ENCODE peak calls at places on chromosomes 7 and 10, in nine cellular contexts. I, R, A, J, F, D, G, M and C are unnamed samples.

GRCh38 chr10:31923389-31923788 is 5.2 kb downstream of the ARHGAP12 start:
- DNase-seq in D (no peak), R (no peak), J (no peak), M (no peak), G (no peak), A (no peak), I (no peak), F (no peak), C (no peak)

GRCh38 chr7:134782121-134782623 is 2.7 kb downstream of the CALD1 start:
- DNase-seq in A (no peak), R (peak), F (no peak), J (no peak), M (no peak), I (no peak), D (peak), G (no peak), C (no peak)

GRCh38 chr10:90777614-90778013 is 80.2 kb downstream of the HTR7 start:
- DNase-seq in F (no peak), D (peak), R (peak), A (no peak), J (no peak), I (no peak), M (no peak), G (no peak), C (no peak)

GRCh38 chr10:22491931-22492615 is 146.8 kb downstream of the SPAG6 start:
- DNase-seq in F (no peak), M (no peak), J (no peak), I (no peak), R (no peak), D (no peak), G (no peak), A (no peak), C (no peak)

GRCh38 chr7:148687555-148687954 is 11.1 kb upstream of the CUL1 start:
- DNase-seq in R (no peak), I (no peak), J (no peak), D (peak), G (no peak), F (no peak), A (no peak), M (no peak), C (no peak)

GRCh38 chr7:83429493-83429892 is 219.4 kb downstream of the SEMA3E start:
- DNase-seq in M (no peak), A (no peak), J (no peak), G (no peak), D (no peak), R (no peak), I (no peak), F (no peak), C (no peak)

GRCh38 chr7:103504505-103505135 is 58.6 kb upstream of the SLC26A5 start:
- DNase-seq in A (no peak), M (no peak), G (no peak), R (no peak), D (no peak), J (peak), I (no peak), F (no peak), C (no peak)

GRCh38 chr10:59234814-59235429 is 58.5 kb downstream of the PHYHIPL start:
- DNase-seq in F (no peak), G (peak), D (peak), A (no peak), I (no peak), R (peak), J (peak), M (peak), C (no peak)

GRCh38 chr10:7408494-7409044 is 2.3 kb downstream of the SFMBT2 start:
- DNase-seq in I (no peak), D (no peak), R (no peak), G (peak), A (no peak), F (no peak), J (no peak), M (peak), C (no peak)

GRCh38 chr10:114352653-114353298 is 51.5 kb downstream of the AFAP1L2 start:
- DNase-seq in J (no peak), G (no peak), R (no peak), I (no peak), F (no peak), D (no peak), A (no peak), M (no peak), C (no peak)

GRCh38 chr7:150420987-150421674 is 29.3 kb upstream of the GIMAP8 start:
- DNase-seq in F (peak), M (peak), R (peak), J (peak), G (peak), A (peak), D (peak), I (no peak), C (no peak)

GRCh38 chr7:131015131-131015954 is 281.3 kb upstream of the KLF14 start:
- DNase-seq in F (no peak), R (peak), D (peak), M (no peak), J (peak), A (no peak), I (no peak), G (no peak), C (no peak)

GRCh38 chr7:22700559-22701002 is 26.4 kb upstream of the IL6 start:
- DNase-seq in F (no peak), M (no peak), J (no peak), A (no peak), G (no peak), R (peak), I (no peak), D (peak), C (peak)

GRCh38 chr10:105148921-105149320 is 507.8 kb downstream of the SORCS3 start:
- DNase-seq in J (no peak), D (no peak), A (no peak), I (peak), F (no peak), M (no peak), G (peak), R (peak), C (no peak)

GRCh38 chr10:60258429-60258797 is 131.3 kb downstream of the ANK3 start:
- DNase-seq in G (no peak), J (no peak), R (no peak), F (no peak), M (no peak), D (no peak), A (no peak), I (no peak), C (no peak)

GRCh38 chr10:100859204-100859763 is 53.5 kb upstream of the SLF2 start:
- DNase-seq in I (no peak), J (no peak), F (no peak), A (no peak), R (no peak), M (no peak), D (no peak), G (no peak), C (no peak)

GRCh38 chr10:81838950-81839349 is 36.0 kb upstream of the NRG3 start:
- DNase-seq in F (no peak), R (no peak), M (no peak), D (no peak), I (no peak), A (no peak), J (no peak), G (peak), C (no peak)

GRCh38 chr7:155296788-155297516 is 726 bp upstream of the INSIG1 start:
- DNase-seq in I (no peak), M (peak), D (peak), G (peak), R (peak), A (peak), J (peak), F (peak), C (peak)

GRCh38 chr7:29924006-29924405 is 65.6 kb downstream of the SCRN1 start:
- DNase-seq in D (no peak), G (no peak), J (no peak), F (no peak), I (no peak), M (no peak), R (no peak), A (no peak), C (no peak)

GRCh38 chr7:139739863-139740597 is 37.8 kb downstream of the HIPK2 start:
- DNase-seq in M (peak), A (no peak), J (no peak), F (no peak), I (no peak), G (no peak), R (no peak), D (no peak), C (no peak)

GRCh38 chr10:59623823-59624535 is 85.7 kb downstream of the SLC16A9 start:
- DNase-seq in J (no peak), M (no peak), F (no peak), D (peak), G (no peak), A (no peak), R (no peak), I (no peak), C (no peak)

GRCh38 chr7:98214811-98215321 is 3.6 kb downstream of the BHLHA15 start:
- DNase-seq in J (no peak), F (no peak), D (no peak), R (no peak), M (peak), G (peak), I (no peak), A (no peak), C (no peak)

GRCh38 chr7:3558410-3558809 is 257.4 kb downstream of the SDK1 start:
- DNase-seq in A (no peak), F (no peak), R (peak), J (no peak), I (no peak), M (no peak), D (no peak), G (no peak), C (no peak)

GRCh38 chr10:84097787-84098353 is 41.4 kb upstream of the GHITM start:
- DNase-seq in I (no peak), F (no peak), R (peak), J (no peak), A (no peak), D (peak), G (peak), M (no peak), C (no peak)

GRCh38 chr7:40199076-40199802 is 64.4 kb downstream of the SUGCT start:
- DNase-seq in F (no peak), I (no peak), D (peak), J (peak), G (peak), M (no peak), A (no peak), R (peak), C (no peak)

GRCh38 chr10:71973777-71974488 is 9.7 kb downstream of the CHST3 start:
- DNase-seq in A (no peak), F (no peak), I (no peak), M (no peak), G (no peak), D (no peak), J (no peak), R (no peak), C (no peak)

GRCh38 chr10:47277352-47278151 is 22.4 kb upstream of the GDF10 start:
- DNase-seq in A (no peak), G (no peak), R (no peak), D (no peak), M (no peak), I (peak), J (no peak), F (no peak), C (no peak)

GRCh38 chr10:34854147-34854601 is 39.1 kb upstream of the PARD3 start:
- DNase-seq in I (no peak), A (no peak), G (peak), M (no peak), R (peak), F (no peak), D (peak), J (peak), C (no peak)